ENCODE peak calls at places on chromosomes 1 and 21, in eight cellular contexts. L, D, V, F, I, P, M and B are unnamed samples.

GRCh38 chr1:212645563-212646543 is 37.3 kb downstream of the ATF3 start:
- DNase-seq in M (no peak), V (no peak), I (no peak), P (no peak), F (no peak), D (no peak), L (no peak), B (no peak)

GRCh38 chr21:41792711-41793110 is 25.9 kb upstream of the RIPK4 start:
- DNase-seq in I (no peak), P (no peak), M (no peak), V (no peak), D (no peak), F (no peak), L (no peak), B (no peak)

GRCh38 chr1:242017580-242018233 is 18.8 kb upstream of the MAP1LC3C start:
- DNase-seq in I (peak), V (peak), D (peak), F (peak), M (peak), P (peak), L (peak), B (peak)

GRCh38 chr1:95035536-95035935 is 37.2 kb downstream of the ALG14 start:
- DNase-seq in P (no peak), D (no peak), L (peak), F (peak), M (peak), V (no peak), I (peak), B (no peak)

GRCh38 chr1:9598316-9598700 is 9.6 kb downstream of the TMEM201 start:
- DNase-seq in P (no peak), M (no peak), L (no peak), V (no peak), F (no peak), D (no peak), I (no peak), B (no peak)

GRCh38 chr1:89273324-89273778 is 691 bp upstream of the GBP5 start:
- DNase-seq in D (no peak), L (no peak), V (no peak), M (no peak), P (no peak), F (no peak), I (no peak), B (no peak)

GRCh38 chr1:230047114-230047865 is 19.7 kb upstream of the GALNT2 start:
- DNase-seq in P (no peak), M (peak), L (peak), I (peak), V (no peak), D (peak), F (no peak), B (no peak)

GRCh38 chr1:78095618-78096416 is 50.1 kb downstream of the GIPC2 start:
- DNase-seq in V (no peak), L (peak), P (no peak), F (peak), M (peak), I (peak), D (no peak), B (no peak)

GRCh38 chr21:40760811-40761210 is 86.1 kb downstream of the DSCAM start:
- DNase-seq in I (no peak), M (no peak), F (no peak), D (no peak), P (no peak), V (peak), L (no peak), B (no peak)

GRCh38 chr1:232422098-232422497 is 207.8 kb downstream of the SIPA1L2 start:
- DNase-seq in L (peak), F (no peak), V (no peak), I (peak), D (no peak), P (no peak), M (peak), B (peak)

GRCh38 chr21:37914211-37914900 is 1.9 kb downstream of the KCNJ6 start:
- DNase-seq in V (no peak), P (peak), I (peak), D (peak), M (peak), L (no peak), F (peak), B (no peak)

GRCh38 chr1:240169188-240169587 is 77.5 kb downstream of the FMN2 start:
- DNase-seq in V (no peak), M (no peak), L (no peak), D (no peak), F (peak), I (no peak), P (no peak), B (peak)

GRCh38 chr1:109241841-109242301 is 7.5 kb upstream of the CELSR2 start:
- DNase-seq in V (peak), F (no peak), M (no peak), L (no peak), D (no peak), P (no peak), I (no peak), B (no peak)

GRCh38 chr1:100538935-100539835 is 1.2 kb downstream of the GPR88 start:
- DNase-seq in M (peak), P (peak), D (peak), I (no peak), L (no peak), F (no peak), V (peak), B (no peak)

GRCh38 chr1:212286437-212287131 is 1.4 kb downstream of the PPP2R5A start:
- DNase-seq in M (no peak), F (peak), L (peak), I (peak), V (no peak), D (no peak), P (no peak), B (no peak)

GRCh38 chr1:116767782-116768382 is 13.7 kb downstream of the CD2 start:
- DNase-seq in L (no peak), D (no peak), F (no peak), V (no peak), I (no peak), P (no peak), M (no peak), B (no peak)

GRCh38 chr1:241156231-241156965 is 200.6 kb downstream of the RGS7 start:
- DNase-seq in M (peak), D (no peak), F (peak), V (no peak), I (peak), P (peak), L (peak), B (no peak)

GRCh38 chr1:84410328-84411107 is 12.2 kb downstream of the DNASE2B start:
- DNase-seq in V (no peak), I (no peak), P (no peak), L (no peak), M (no peak), F (no peak), D (no peak), B (no peak)

GRCh38 chr1:113095790-113096455 is 22.9 kb downstream of the LRIG2 start:
- DNase-seq in V (no peak), F (no peak), M (no peak), D (no peak), P (no peak), L (no peak), I (no peak), B (no peak)

GRCh38 chr21:14384453-14384852 is 1.5 kb upstream of the HSPA13 start:
- DNase-seq in L (no peak), I (no peak), F (no peak), V (no peak), P (no peak), D (no peak), M (no peak), B (no peak)
- H3K4me3 ChIP-seq in L (no peak), I (no peak), F (no peak), V (no peak), P (no peak), D (peak), M (no peak), B (peak)

DNA sequence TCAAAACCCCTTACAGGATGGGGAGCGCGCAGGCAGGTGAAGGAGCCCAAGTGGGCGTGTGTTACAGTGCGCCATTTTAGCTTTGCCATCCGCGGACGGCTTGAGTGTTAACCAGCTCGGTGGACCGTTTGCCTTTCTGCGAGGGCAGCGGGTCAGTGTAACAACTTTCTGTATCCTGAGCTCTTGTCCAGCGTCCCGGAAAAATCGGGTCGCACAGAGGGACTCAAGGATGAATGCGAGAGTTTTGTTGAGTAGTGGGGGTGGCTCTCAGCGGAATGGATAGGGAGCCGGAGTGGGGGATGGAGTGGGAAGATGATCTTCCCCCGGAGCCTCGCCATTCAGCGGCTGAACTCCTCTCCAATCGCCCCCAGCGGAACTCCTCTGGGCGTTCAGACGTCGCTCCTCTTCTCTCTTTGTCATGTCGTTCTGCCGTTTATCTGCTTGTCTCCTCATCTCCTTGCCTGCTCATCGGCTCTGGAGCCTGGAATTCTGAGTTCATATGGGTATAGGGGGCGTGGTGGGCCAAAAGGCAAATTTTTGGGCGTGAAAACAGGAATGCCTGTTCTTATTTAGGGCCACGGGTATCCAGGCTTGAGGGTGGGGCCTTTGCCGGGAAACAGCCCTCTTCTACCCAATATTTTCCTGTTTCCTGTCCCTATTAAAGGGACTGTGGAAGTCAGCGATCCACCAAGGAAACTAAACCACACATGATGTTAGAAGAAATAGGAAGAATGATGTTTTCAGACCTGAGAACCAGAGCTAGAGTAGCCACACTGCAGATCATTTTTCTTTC is 295.5 kb downstream of the CTH start:
- DNase-seq in I (no peak), P (peak), L (no peak), F (no peak), D (peak), V (peak), M (no peak), B (no peak)
- H3K4me3 ChIP-seq in I (peak), P (no peak), L (no peak), F (peak), D (no peak), V (no peak), M (no peak), B (no peak)

GRCh38 chr1:107434379-107434728 is 293.5 kb downstream of the NTNG1 start:
- DNase-seq in I (no peak), D (no peak), M (no peak), F (no peak), V (no peak), P (no peak), L (no peak), B (no peak)
- H3K4me3 ChIP-seq in I (no peak), D (no peak), M (no peak), F (no peak), V (no peak), P (no peak), L (no peak), B (no peak)

GRCh38 chr1:155967410-155968400 is 10.6 kb downstream of the ARHGEF2 start:
- DNase-seq in D (no peak), F (no peak), V (no peak), P (no peak), M (no peak), L (no peak), I (no peak), B (no peak)

GRCh38 chr1:155970531-155971167 is 7.7 kb downstream of the ARHGEF2 start:
- DNase-seq in F (peak), L (no peak), V (peak), D (no peak), I (peak), M (no peak), P (peak), B (no peak)

GRCh38 chr1:155966750-155967149 is 11.6 kb downstream of the ARHGEF2 start:
- DNase-seq in F (no peak), I (no peak), M (no peak), P (no peak), L (no peak), V (no peak), D (no peak), B (no peak)

GRCh38 chr1:155968670-155969069 is 9.7 kb downstream of the ARHGEF2 start:
- DNase-seq in P (no peak), L (no peak), I (peak), D (no peak), M (no peak), F (peak), V (no peak), B (no peak)

GRCh38 chr1:155969377-155969791 is 9.0 kb downstream of the ARHGEF2 start:
- DNase-seq in I (no peak), V (no peak), L (no peak), P (no peak), D (no peak), F (no peak), M (no peak), B (no peak)
- H3K4me3 ChIP-seq in I (no peak), V (no peak), L (no peak), P (no peak), D (no peak), F (no peak), M (no peak), B (no peak)

GRCh38 chr1:233598891-233599541 is 14.9 kb upstream of the KCNK1 start:
- DNase-seq in F (no peak), L (no peak), D (no peak), M (no peak), P (no peak), I (no peak), V (no peak), B (peak)
- H3K4me3 ChIP-seq in F (no peak), L (no peak), D (no peak), M (no peak), P (no peak), I (no peak), V (no peak), B (peak)

DNA sequence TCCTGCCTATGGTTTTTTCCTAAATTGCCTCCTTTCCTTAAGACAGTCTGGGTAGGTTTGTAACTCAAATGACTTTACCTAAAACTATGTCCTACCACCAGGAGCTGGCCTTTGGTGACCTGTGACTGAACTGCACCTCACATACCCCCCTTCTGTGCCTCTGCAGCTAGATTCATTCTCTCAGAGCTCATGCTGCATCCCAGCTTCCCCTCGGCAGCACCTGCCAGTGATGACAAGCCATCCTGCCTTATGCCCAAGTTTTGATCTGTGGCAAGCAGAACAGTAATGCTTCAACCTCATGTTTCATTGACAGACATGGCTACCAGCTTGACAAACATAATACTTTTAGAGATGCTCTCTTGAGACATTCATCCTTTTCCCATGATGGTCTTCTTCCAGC is 141.9 kb downstream of the TSEN15 start:
- DNase-seq in F (no peak), L (no peak), M (no peak), V (no peak), I (no peak), P (no peak), D (no peak), B (no peak)
- H3K4me3 ChIP-seq in F (no peak), L (no peak), M (no peak), V (no peak), I (no peak), P (no peak), D (no peak), B (no peak)